ENCODE peak calls at places on chromosomes 6 and 20, in nine cellular contexts. One of them, this sample, is unnamed.
A peak's percentile ranks its signal among the peaks of the same experiment; 100 is the strongest.

GRCh38 chr6:83824388-83824801 is 28.8 kb upstream of the RIPPLY2 start:
- DNase-seq in HCT116: no peak
- DNase-seq in breast epithelium: no peak
- DNase-seq in sigmoid colon: no peak
- DNase-seq in H1: no peak
- DNase-seq in spleen: no peak
- DNase-seq in Panc1: peak; percentile 51
- DNase-seq in HepG2: no peak
- DNase-seq in esophagus muscularis mucosa: no peak
- DNase-seq in this sample: no peak

GRCh38 chr6:68468244-68468884 is 166.7 kb upstream of the ADGRB3 start:
- DNase-seq in HCT116: no peak
- DNase-seq in breast epithelium: no peak
- DNase-seq in sigmoid colon: no peak
- DNase-seq in H1: peak; percentile 55
- DNase-seq in spleen: no peak
- DNase-seq in Panc1: no peak
- DNase-seq in HepG2: no peak
- DNase-seq in esophagus muscularis mucosa: no peak
- DNase-seq in this sample: no peak

GRCh38 chr6:88813045-88813444 is 150.4 kb downstream of the RNGTT start:
- DNase-seq in HCT116: no peak
- DNase-seq in breast epithelium: no peak
- DNase-seq in sigmoid colon: no peak
- DNase-seq in H1: no peak
- DNase-seq in spleen: no peak
- DNase-seq in Panc1: no peak
- DNase-seq in HepG2: no peak
- DNase-seq in esophagus muscularis mucosa: no peak
- DNase-seq in this sample: no peak

GRCh38 chr6:143592335-143592734 is 80.8 kb upstream of the FUCA2 start:
- DNase-seq in HCT116: peak; percentile 23
- DNase-seq in breast epithelium: no peak
- DNase-seq in sigmoid colon: no peak
- DNase-seq in H1: peak; percentile 66
- DNase-seq in spleen: no peak
- DNase-seq in Panc1: no peak
- DNase-seq in HepG2: peak; percentile 23
- DNase-seq in esophagus muscularis mucosa: no peak
- DNase-seq in this sample: no peak

GRCh38 chr6:78523622-78524021 is 343.7 kb upstream of the IRAK1BP1 start:
- DNase-seq in HCT116: no peak
- DNase-seq in breast epithelium: no peak
- DNase-seq in sigmoid colon: no peak
- DNase-seq in H1: no peak
- DNase-seq in spleen: no peak
- DNase-seq in Panc1: no peak
- DNase-seq in HepG2: no peak
- DNase-seq in esophagus muscularis mucosa: no peak
- DNase-seq in this sample: no peak

GRCh38 chr20:48052492-48052870 is 267.2 kb upstream of the SULF2 start:
- DNase-seq in HCT116: no peak
- DNase-seq in breast epithelium: no peak
- DNase-seq in sigmoid colon: no peak
- DNase-seq in H1: no peak
- DNase-seq in spleen: no peak
- DNase-seq in Panc1: no peak
- DNase-seq in HepG2: no peak
- DNase-seq in esophagus muscularis mucosa: no peak
- DNase-seq in this sample: no peak

GRCh38 chr20:2865630-2866029 is 7.7 kb upstream of the PTPRA start:
- DNase-seq in HCT116: no peak
- DNase-seq in breast epithelium: no peak
- DNase-seq in sigmoid colon: no peak
- DNase-seq in H1: peak; percentile 73
- DNase-seq in spleen: no peak
- DNase-seq in Panc1: no peak
- DNase-seq in HepG2: no peak
- DNase-seq in esophagus muscularis mucosa: no peak
- DNase-seq in this sample: no peak

GRCh38 chr6:20946037-20946436 is 411.8 kb downstream of the CDKAL1 start:
- DNase-seq in HCT116: no peak
- DNase-seq in breast epithelium: no peak
- DNase-seq in sigmoid colon: no peak
- DNase-seq in H1: no peak
- DNase-seq in spleen: no peak
- DNase-seq in Panc1: no peak
- DNase-seq in HepG2: peak; percentile 35
- DNase-seq in esophagus muscularis mucosa: no peak
- DNase-seq in this sample: no peak

GRCh38 chr6:56652231-56652630 is 9.5 kb upstream of the DST start:
- DNase-seq in HCT116: no peak
- DNase-seq in breast epithelium: no peak
- DNase-seq in sigmoid colon: no peak
- DNase-seq in H1: no peak
- DNase-seq in spleen: no peak
- DNase-seq in Panc1: no peak
- DNase-seq in HepG2: peak; percentile 71
- DNase-seq in esophagus muscularis mucosa: no peak
- DNase-seq in this sample: no peak

GRCh38 chr20:59810376-59811187 is 122.9 kb downstream of the SYCP2 start:
- DNase-seq in HCT116: no peak
- DNase-seq in breast epithelium: no peak
- DNase-seq in sigmoid colon: no peak
- DNase-seq in H1: peak; percentile 38
- DNase-seq in spleen: peak; percentile 24
- DNase-seq in Panc1: no peak
- DNase-seq in HepG2: no peak
- DNase-seq in esophagus muscularis mucosa: peak; percentile 84
- DNase-seq in this sample: no peak

DNA sequence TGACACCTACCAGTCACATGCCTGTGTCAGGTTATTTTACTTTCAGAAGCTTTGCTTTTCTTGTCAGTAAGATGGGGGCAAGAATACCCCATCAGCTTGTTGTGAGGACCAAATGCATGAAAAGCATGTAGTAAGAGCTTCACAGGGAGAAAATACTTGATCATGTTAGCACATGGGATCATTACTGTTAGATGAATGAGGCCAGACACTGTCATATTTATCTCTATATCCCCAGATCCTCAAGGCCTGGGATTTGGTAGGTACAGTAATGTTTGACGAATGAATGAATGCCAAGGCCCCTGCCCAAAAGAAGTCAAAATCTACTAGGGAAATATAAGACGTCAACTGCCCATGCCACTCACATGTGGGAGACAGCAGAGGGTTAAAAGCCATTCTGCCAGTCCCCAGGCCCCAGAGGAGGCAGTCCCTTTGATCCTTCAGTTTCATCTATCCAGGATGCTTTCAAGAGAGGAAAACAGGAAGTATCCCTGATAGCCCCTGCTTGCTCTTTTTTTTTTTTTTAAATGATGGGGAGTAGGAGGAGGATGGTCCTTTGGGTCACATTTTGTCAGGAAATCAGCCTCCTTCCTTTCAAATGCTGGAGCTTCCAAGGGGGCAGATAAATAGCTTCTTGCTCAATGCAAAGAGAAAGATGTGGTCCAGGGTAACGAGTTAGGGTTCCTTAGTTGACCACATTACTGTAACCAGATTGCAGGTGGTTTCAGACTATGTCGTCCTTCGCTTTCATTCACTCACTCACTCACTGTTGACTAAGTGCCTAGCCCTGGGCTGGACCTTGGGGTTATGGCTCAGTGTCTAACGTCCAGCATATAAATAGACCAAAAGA is 64.8 kb upstream of the PIM1 start:
- DNase-seq in HCT116: no peak
- DNase-seq in breast epithelium: no peak
- DNase-seq in sigmoid colon: no peak
- DNase-seq in H1: no peak
- DNase-seq in spleen: no peak
- DNase-seq in Panc1: no peak
- DNase-seq in HepG2: peak; percentile 94
- DNase-seq in esophagus muscularis mucosa: no peak
- DNase-seq in this sample: no peak
- H3K4me1 ChIP-seq in HCT116: peaks cover 34% of the 10 kb centered on the region
- H3K4me1 ChIP-seq in breast epithelium: no peaks in the 10 kb centered on the region
- H3K4me1 ChIP-seq in sigmoid colon: peaks cover 23% of the 10 kb centered on the region
- H3K4me1 ChIP-seq in H1: peaks cover 27% of the 10 kb centered on the region
- H3K4me1 ChIP-seq in spleen: peaks cover 32% of the 10 kb centered on the region
- H3K4me1 ChIP-seq in Panc1: peaks cover 44% of the 10 kb centered on the region
- H3K4me1 ChIP-seq in HepG2: peaks cover 96% of the 10 kb centered on the region
- H3K4me1 ChIP-seq in esophagus muscularis mucosa: peaks cover 26% of the 10 kb centered on the region
- H3K4me1 ChIP-seq in this sample: peaks cover 15% of the 10 kb centered on the region

GRCh38 chr6:105991561-105992314 is 94.4 kb upstream of the PRDM1 start:
- DNase-seq in HCT116: no peak
- DNase-seq in breast epithelium: no peak
- DNase-seq in sigmoid colon: peak; percentile 57
- DNase-seq in H1: peak; percentile 67
- DNase-seq in spleen: peak; percentile 85
- DNase-seq in Panc1: no peak
- DNase-seq in HepG2: peak; percentile 5
- DNase-seq in esophagus muscularis mucosa: no peak
- DNase-seq in this sample: peak; percentile 12
- TF ChIP-seq POLR2AphosphoS5 in HCT116: no peak
- TF ChIP-seq POLR2AphosphoS5 in breast epithelium: no peak
- TF ChIP-seq POLR2AphosphoS5 in sigmoid colon: no peak
- TF ChIP-seq POLR2AphosphoS5 in H1: no peak
- TF ChIP-seq POLR2AphosphoS5 in spleen: no peak
- TF ChIP-seq POLR2AphosphoS5 in Panc1: no peak
- TF ChIP-seq POLR2AphosphoS5 in HepG2: no peak
- TF ChIP-seq POLR2AphosphoS5 in esophagus muscularis mucosa: no peak
- TF ChIP-seq POLR2AphosphoS5 in this sample: no peak

GRCh38 chr6:87200469-87201174 is 45.3 kb downstream of the ZNF292 start:
- DNase-seq in HCT116: no peak
- DNase-seq in breast epithelium: no peak
- DNase-seq in sigmoid colon: peak; percentile 72
- DNase-seq in H1: no peak
- DNase-seq in spleen: no peak
- DNase-seq in Panc1: no peak
- DNase-seq in HepG2: no peak
- DNase-seq in esophagus muscularis mucosa: no peak
- DNase-seq in this sample: no peak

GRCh38 chr6:87196275-87196842 is 41.0 kb downstream of the ZNF292 start:
- DNase-seq in HCT116: no peak
- DNase-seq in breast epithelium: no peak
- DNase-seq in sigmoid colon: no peak
- DNase-seq in H1: no peak
- DNase-seq in spleen: no peak
- DNase-seq in Panc1: no peak
- DNase-seq in HepG2: no peak
- DNase-seq in esophagus muscularis mucosa: no peak
- DNase-seq in this sample: no peak

GRCh38 chr6:87199787-87200186 is 44.4 kb downstream of the ZNF292 start:
- DNase-seq in HCT116: no peak
- DNase-seq in breast epithelium: no peak
- DNase-seq in sigmoid colon: no peak
- DNase-seq in H1: no peak
- DNase-seq in spleen: no peak
- DNase-seq in Panc1: no peak
- DNase-seq in HepG2: no peak
- DNase-seq in esophagus muscularis mucosa: no peak
- DNase-seq in this sample: no peak

GRCh38 chr6:87198496-87198895 is 43.1 kb downstream of the ZNF292 start:
- DNase-seq in HCT116: no peak
- DNase-seq in breast epithelium: no peak
- DNase-seq in sigmoid colon: no peak
- DNase-seq in H1: no peak
- DNase-seq in spleen: no peak
- DNase-seq in Panc1: no peak
- DNase-seq in HepG2: no peak
- DNase-seq in esophagus muscularis mucosa: no peak
- DNase-seq in this sample: no peak

GRCh38 chr6:87197547-87197946 is 42.2 kb downstream of the ZNF292 start:
- DNase-seq in HCT116: no peak
- DNase-seq in breast epithelium: no peak
- DNase-seq in sigmoid colon: no peak
- DNase-seq in H1: no peak
- DNase-seq in spleen: no peak
- DNase-seq in Panc1: no peak
- DNase-seq in HepG2: no peak
- DNase-seq in esophagus muscularis mucosa: no peak
- DNase-seq in this sample: no peak
- H3K27ac ChIP-seq in HCT116: no peak overlapping the region
- H3K27ac ChIP-seq in breast epithelium: no peak overlapping the region
- H3K27ac ChIP-seq in sigmoid colon: no peak overlapping the region
- H3K27ac ChIP-seq in H1: no peak overlapping the region
- H3K27ac ChIP-seq in spleen: no peak overlapping the region
- H3K27ac ChIP-seq in Panc1: no peak overlapping the region
- H3K27ac ChIP-seq in HepG2: no peak overlapping the region
- H3K27ac ChIP-seq in esophagus muscularis mucosa: no peak overlapping the region
- H3K27ac ChIP-seq in this sample: no peak overlapping the region

GRCh38 chr20:41142914-41143313 is 5.6 kb downstream of the PLCG1 start:
- DNase-seq in HCT116: no peak
- DNase-seq in breast epithelium: no peak
- DNase-seq in sigmoid colon: no peak
- DNase-seq in H1: no peak
- DNase-seq in spleen: no peak
- DNase-seq in Panc1: no peak
- DNase-seq in HepG2: no peak
- DNase-seq in esophagus muscularis mucosa: no peak
- DNase-seq in this sample: no peak

GRCh38 chr20:41141153-41141815 is 3.9 kb downstream of the PLCG1 start:
- DNase-seq in HCT116: no peak
- DNase-seq in breast epithelium: no peak
- DNase-seq in sigmoid colon: peak; percentile 75
- DNase-seq in H1: no peak
- DNase-seq in spleen: no peak
- DNase-seq in Panc1: no peak
- DNase-seq in HepG2: peak; percentile 49
- DNase-seq in esophagus muscularis mucosa: no peak
- DNase-seq in this sample: no peak

GRCh38 chr20:41143354-41143753 is 6.0 kb downstream of the PLCG1 start:
- DNase-seq in HCT116: no peak
- DNase-seq in breast epithelium: no peak
- DNase-seq in sigmoid colon: no peak
- DNase-seq in H1: no peak
- DNase-seq in spleen: no peak
- DNase-seq in Panc1: no peak
- DNase-seq in HepG2: no peak
- DNase-seq in esophagus muscularis mucosa: no peak
- DNase-seq in this sample: no peak

GRCh38 chr20:41140226-41141133 is 3.1 kb downstream of the PLCG1 start:
- DNase-seq in HCT116: no peak
- DNase-seq in breast epithelium: no peak
- DNase-seq in sigmoid colon: peak; percentile 68
- DNase-seq in H1: no peak
- DNase-seq in spleen: no peak
- DNase-seq in Panc1: no peak
- DNase-seq in HepG2: peak; percentile 69
- DNase-seq in esophagus muscularis mucosa: no peak
- DNase-seq in this sample: no peak

DNA sequence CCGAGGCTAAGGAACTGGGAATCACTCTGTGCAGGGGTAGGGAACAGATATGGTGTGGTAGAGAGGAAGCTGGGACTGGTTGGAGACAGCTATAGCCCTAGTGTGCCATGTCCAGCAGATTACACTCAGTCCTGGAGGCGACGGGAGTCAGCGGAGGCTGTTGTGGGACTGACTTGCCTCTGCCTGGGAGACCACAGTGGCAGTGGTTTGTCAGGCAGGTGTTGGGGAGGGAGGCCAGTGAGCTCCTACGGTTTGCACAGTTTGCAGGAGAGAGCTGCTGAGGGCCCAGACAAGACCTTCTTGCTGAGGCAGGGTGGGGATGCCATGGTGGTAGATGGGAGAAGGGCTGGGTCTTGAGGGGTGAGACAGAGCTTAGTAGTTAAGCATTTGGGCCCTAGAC is 4.9 kb downstream of the PLCG1 start:
- DNase-seq in HCT116: no peak
- DNase-seq in breast epithelium: no peak
- DNase-seq in sigmoid colon: no peak
- DNase-seq in H1: no peak
- DNase-seq in spleen: no peak
- DNase-seq in Panc1: no peak
- DNase-seq in HepG2: no peak
- DNase-seq in esophagus muscularis mucosa: no peak
- DNase-seq in this sample: no peak
- H3K4me1 ChIP-seq in HCT116: peaks cover 12% of the 10 kb centered on the region
- H3K4me1 ChIP-seq in breast epithelium: peaks cover 14% of the 10 kb centered on the region
- H3K4me1 ChIP-seq in sigmoid colon: peaks cover 58% of the 10 kb centered on the region
- H3K4me1 ChIP-seq in H1: peaks cover 35% of the 10 kb centered on the region
- H3K4me1 ChIP-seq in spleen: peaks cover 66% of the 10 kb centered on the region
- H3K4me1 ChIP-seq in Panc1: peaks cover 8% of the 10 kb centered on the region
- H3K4me1 ChIP-seq in HepG2: peaks cover 59% of the 10 kb centered on the region
- H3K4me1 ChIP-seq in esophagus muscularis mucosa: peaks cover 82% of the 10 kb centered on the region
- H3K4me1 ChIP-seq in this sample: peaks cover 9% of the 10 kb centered on the region